ENCODE peak calls at places on chromosome 20, in four cellular contexts. L is H9; O is CD4-positive, CD25-positive, alpha-beta regulatory T cell; P is astrocyte. Q is an unnamed sample.

GRCh38 chr20:59831024-59831900 is 102.2 kb downstream of the SYCP2 start:
- DNase-seq in L (peak), O (no peak), P (no peak), Q (no peak)

GRCh38 chr20:59363094-59363493 is 62.7 kb downstream of the EDN3 start:
- DNase-seq in L (no peak), O (no peak), P (no peak), Q (no peak)

GRCh38 chr20:64109831-64110391 is 2.5 kb upstream of the NPBWR2 start:
- DNase-seq in L (no peak), O (no peak), P (no peak), Q (no peak)

GRCh38 chr20:3038454-3038853 is 5.0 kb upstream of the GNRH2 start:
- DNase-seq in L (no peak), O (no peak), P (no peak), Q (no peak)

GRCh38 chr20:42941629-42942028 is 248.1 kb downstream of the PTPRT start:
- DNase-seq in L (no peak), O (no peak), P (no peak), Q (no peak)

GRCh38 chr20:24194133-24194532 is 205.6 kb upstream of the GGTLC1 start:
- DNase-seq in L (no peak), O (no peak), P (no peak), Q (no peak)

GRCh38 chr20:46648903-46649649 is 2.2 kb downstream of the SLC13A3 start:
- DNase-seq in L (no peak), O (no peak), P (no peak), Q (no peak)

GRCh38 chr20:23437126-23437894 is 2.2 kb upstream of the CSTL1 start:
- DNase-seq in L (no peak), O (no peak), P (no peak), Q (no peak)

GRCh38 chr20:32326507-32326851 is 31.7 kb upstream of the ASXL1 start:
- DNase-seq in L (no peak), O (no peak), P (peak), Q (no peak)

GRCh38 chr20:16004108-16004854 is 569.0 kb downstream of the KIF16B start:
- DNase-seq in L (no peak), O (no peak), P (no peak), Q (no peak)

GRCh38 chr20:22630698-22631097 is 46.3 kb upstream of the FOXA2 start:
- DNase-seq in L (no peak), O (no peak), P (no peak), Q (no peak)

GRCh38 chr20:13771853-13772453 is 12.8 kb downstream of the ESF1 start:
- DNase-seq in L (no peak), O (peak), P (peak), Q (no peak)

GRCh38 chr20:50731055-50731929 is at the start of gene PARD6B:
- DNase-seq in L (peak), O (peak), P (peak), Q (peak)

DNA sequence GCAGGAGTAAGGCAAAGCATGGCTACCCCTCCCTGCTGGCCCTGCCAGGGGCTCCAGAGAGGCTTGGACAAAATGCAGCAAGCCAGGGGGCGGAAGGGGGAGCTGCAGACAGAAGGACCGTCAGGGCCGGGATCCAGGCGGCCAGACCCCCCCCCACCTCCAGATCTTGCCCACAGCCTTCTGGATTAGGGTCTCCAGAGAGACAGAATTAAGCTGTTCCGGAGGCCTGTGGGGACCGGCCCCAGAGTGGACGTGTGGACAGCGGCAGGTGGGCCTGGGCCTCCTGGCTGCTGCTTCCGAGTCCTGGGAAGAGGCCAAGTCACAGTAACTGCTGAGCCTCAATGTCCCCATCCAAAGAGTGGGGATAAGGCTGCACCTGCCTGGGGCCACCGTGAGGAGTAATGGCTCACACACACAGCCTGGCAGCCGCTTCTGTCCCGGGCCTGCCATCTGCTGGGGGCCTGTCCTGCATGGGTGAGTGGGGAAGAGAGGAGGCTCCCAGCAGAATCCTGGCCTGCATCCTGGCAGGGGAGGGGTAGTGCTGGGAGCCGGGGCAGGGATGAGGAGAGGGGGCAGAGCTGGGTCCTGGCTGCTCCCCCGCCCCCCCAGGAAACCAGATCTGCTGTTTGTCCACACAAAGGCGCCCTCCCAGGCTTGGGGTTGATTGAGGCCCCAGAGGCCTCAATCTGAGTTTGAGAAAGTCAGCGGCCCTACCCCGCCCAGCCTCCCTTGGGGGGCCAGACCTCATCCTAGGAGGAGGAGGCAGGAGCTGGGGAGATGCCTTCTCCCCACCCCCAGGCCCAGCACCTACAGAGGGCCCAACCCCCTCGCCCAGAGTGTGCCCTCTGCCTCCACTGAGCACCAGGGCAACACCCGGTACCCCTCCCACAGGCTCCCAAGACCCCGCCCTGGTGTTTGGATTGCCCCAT is 3.9 kb downstream of the LAMA5 start:
- DNase-seq in L (peak), O (no peak), P (no peak), Q (no peak)
- H3K27ac ChIP-seq in L (peak), O (no peak), P (no peak), Q (no peak)

GRCh38 chr20:21526776-21527175 is 12.9 kb upstream of the NKX2-2 start:
- DNase-seq in L (no peak), O (no peak), P (no peak), Q (no peak)
- H3K27ac ChIP-seq in L (no peak), O (no peak), P (no peak), Q (no peak)

GRCh38 chr20:53898558-53898931 is 171.8 kb downstream of the BCAS1 start:
- DNase-seq in L (no peak), O (no peak), P (no peak), Q (no peak)
- H3K27ac ChIP-seq in L (no peak), O (no peak), P (no peak), Q (peak)

GRCh38 chr20:44648579-44648978 is 2.9 kb downstream of the ADA start:
- DNase-seq in L (peak), O (no peak), P (no peak), Q (no peak)
- H3K27ac ChIP-seq in L (no peak), O (no peak), P (no peak), Q (no peak)

DNA sequence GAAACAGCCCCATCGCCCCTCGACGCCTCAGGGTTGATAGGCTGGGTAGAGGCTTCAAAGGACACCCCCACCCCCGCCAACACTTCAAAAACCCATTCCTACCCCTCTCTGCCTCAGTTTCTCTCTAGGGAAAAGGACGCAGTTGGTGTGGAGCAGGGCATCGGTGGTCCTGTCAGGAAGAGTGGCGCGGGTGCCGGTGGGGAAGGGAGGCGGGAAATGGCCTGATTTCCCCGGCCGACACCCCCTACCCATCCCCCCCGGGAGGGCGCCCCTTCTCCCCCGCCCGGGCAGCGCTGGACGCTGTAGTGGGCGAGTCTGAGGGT is 367 bp downstream of the NRSN2 start:
- DNase-seq in L (no peak), O (no peak), P (no peak), Q (no peak)
- H3K27ac ChIP-seq in L (no peak), O (no peak), P (peak), Q (peak)

DNA sequence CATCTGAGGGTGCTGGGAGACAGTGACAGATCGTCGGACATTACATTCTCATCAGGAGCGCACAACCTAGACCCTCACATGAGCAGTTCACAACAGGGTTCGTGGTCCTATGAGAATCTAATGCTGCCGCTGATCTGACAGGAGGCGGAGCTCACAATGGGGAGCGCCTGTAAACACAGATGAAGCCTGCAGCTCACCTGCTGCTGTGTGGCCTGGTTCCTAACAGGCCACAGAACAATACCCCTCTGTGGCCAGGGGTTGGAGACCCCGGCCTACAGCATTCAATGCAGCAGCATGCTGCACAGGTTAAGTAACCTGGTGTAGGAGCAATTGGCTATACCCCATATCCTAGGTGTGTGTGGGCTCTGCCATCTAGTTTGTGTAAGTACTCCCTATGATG is 19.5 kb downstream of the ANKRD60 start:
- DNase-seq in L (no peak), O (no peak), P (no peak), Q (no peak)
- H3K27ac ChIP-seq in L (no peak), O (no peak), P (no peak), Q (no peak)

DNA sequence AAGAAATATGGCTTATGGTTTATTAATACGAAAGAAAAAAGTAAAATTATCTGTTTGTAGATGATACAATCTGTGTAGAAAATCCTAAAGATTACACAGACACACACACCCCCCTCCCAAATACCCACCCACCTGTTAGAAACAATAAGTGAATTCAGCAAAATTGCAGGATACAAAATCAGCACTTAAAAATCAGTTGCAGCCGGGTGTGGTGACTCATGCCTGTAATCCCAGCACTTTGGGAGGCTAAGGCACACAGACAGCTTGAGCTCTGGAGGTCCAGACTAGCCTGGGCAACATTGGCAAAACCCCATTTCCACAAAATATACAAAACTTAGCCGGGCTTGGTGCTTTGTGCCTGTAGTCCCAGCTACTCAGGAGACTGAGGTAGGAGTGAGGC is 42.3 kb downstream of the NINL start:
- DNase-seq in L (no peak), O (no peak), P (peak), Q (no peak)
- H3K27ac ChIP-seq in L (no peak), O (no peak), P (no peak), Q (no peak)

DNA sequence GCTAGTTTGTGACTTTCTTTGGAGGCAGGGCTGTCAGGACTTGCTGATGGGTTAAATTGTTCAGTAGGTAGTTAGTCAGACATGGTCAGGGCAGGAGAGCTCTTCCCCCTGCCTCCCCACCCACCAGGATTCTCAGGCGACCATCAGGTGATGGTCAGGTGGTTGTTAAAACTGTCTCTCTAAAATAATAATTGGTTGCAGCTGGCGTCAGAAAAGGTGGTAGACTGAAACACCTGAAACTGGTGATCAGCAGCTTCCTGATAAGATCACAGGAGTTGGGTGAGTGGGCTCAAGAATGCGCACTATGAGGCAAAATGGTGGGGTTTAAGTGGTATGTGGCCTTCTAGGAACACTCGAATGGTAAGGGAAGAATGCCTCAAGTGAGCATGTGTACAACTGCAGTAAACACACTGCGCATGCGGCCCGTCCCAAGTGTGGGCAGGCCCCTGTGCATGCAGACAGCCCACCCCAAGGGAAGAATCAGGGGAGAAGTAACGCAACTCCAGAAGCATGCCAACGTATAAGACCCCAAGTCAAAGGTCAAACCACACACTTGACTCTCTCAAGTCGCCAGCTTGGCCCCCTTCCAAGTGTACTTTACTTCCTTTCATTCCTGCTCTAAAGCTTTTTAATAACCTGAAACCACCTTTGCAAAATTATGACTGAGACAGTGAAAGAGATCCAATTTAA is 7.9 kb upstream of the BLCAP start:
- DNase-seq in L (peak), O (no peak), P (no peak), Q (no peak)
- H3K27ac ChIP-seq in L (no peak), O (no peak), P (no peak), Q (no peak)